ENCODE peak calls at places on chromosomes 3 and 15, in nine cellular contexts. One of them, this sample, is unnamed.

GRCh38 chr3:186413615-186414415 is 51.8 kb upstream of the DGKG start:
- DNase-seq in neural crest cell: no peak
- DNase-seq in fibroblast of gingiva: peak
- DNase-seq in bronchial epithelial cell: peak
- DNase-seq in occipital lobe: peak
- DNase-seq in HAP-1: peak
- DNase-seq in body of pancreas: peak
- DNase-seq in H7: no peak
- DNase-seq in glutamatergic neuron: peak
- DNase-seq in this sample: peak

GRCh38 chr15:83163032-83163431 is 44.6 kb downstream of the HDGFL3 start:
- DNase-seq in neural crest cell: no peak
- DNase-seq in fibroblast of gingiva: no peak
- DNase-seq in bronchial epithelial cell: no peak
- DNase-seq in occipital lobe: no peak
- DNase-seq in HAP-1: no peak
- DNase-seq in body of pancreas: no peak
- DNase-seq in H7: no peak
- DNase-seq in glutamatergic neuron: no peak
- DNase-seq in this sample: no peak

GRCh38 chr15:31335991-31336942 is 9.6 kb downstream of the KLF13 start:
- DNase-seq in neural crest cell: no peak
- DNase-seq in fibroblast of gingiva: no peak
- DNase-seq in bronchial epithelial cell: no peak
- DNase-seq in occipital lobe: no peak
- DNase-seq in HAP-1: no peak
- DNase-seq in body of pancreas: no peak
- DNase-seq in H7: peak
- DNase-seq in glutamatergic neuron: no peak
- DNase-seq in this sample: no peak

GRCh38 chr3:191952186-191952585 is 491.2 kb downstream of the PYDC2 start:
- DNase-seq in neural crest cell: no peak
- DNase-seq in fibroblast of gingiva: no peak
- DNase-seq in bronchial epithelial cell: no peak
- DNase-seq in occipital lobe: no peak
- DNase-seq in HAP-1: no peak
- DNase-seq in body of pancreas: no peak
- DNase-seq in H7: no peak
- DNase-seq in glutamatergic neuron: no peak
- DNase-seq in this sample: no peak

GRCh38 chr3:131917006-131917405 is 117.8 kb downstream of the CPNE4 start:
- DNase-seq in neural crest cell: no peak
- DNase-seq in fibroblast of gingiva: no peak
- DNase-seq in bronchial epithelial cell: peak
- DNase-seq in occipital lobe: no peak
- DNase-seq in HAP-1: no peak
- DNase-seq in body of pancreas: no peak
- DNase-seq in H7: no peak
- DNase-seq in glutamatergic neuron: no peak
- DNase-seq in this sample: no peak

GRCh38 chr3:149401926-149402310 is 24.5 kb upstream of the TM4SF1 start:
- DNase-seq in neural crest cell: no peak
- DNase-seq in fibroblast of gingiva: peak
- DNase-seq in bronchial epithelial cell: peak
- DNase-seq in occipital lobe: no peak
- DNase-seq in HAP-1: no peak
- DNase-seq in body of pancreas: no peak
- DNase-seq in H7: no peak
- DNase-seq in glutamatergic neuron: no peak
- DNase-seq in this sample: no peak

GRCh38 chr3:134364061-134364935 is 9.9 kb downstream of the AMOTL2 start:
- DNase-seq in neural crest cell: peak
- DNase-seq in fibroblast of gingiva: peak
- DNase-seq in bronchial epithelial cell: peak
- DNase-seq in occipital lobe: peak
- DNase-seq in HAP-1: peak
- DNase-seq in body of pancreas: peak
- DNase-seq in H7: peak
- DNase-seq in glutamatergic neuron: peak
- DNase-seq in this sample: peak

GRCh38 chr3:187318819-187319616 is 27.5 kb upstream of the MASP1 start:
- DNase-seq in neural crest cell: peak
- DNase-seq in fibroblast of gingiva: peak
- DNase-seq in bronchial epithelial cell: peak
- DNase-seq in occipital lobe: no peak
- DNase-seq in HAP-1: peak
- DNase-seq in body of pancreas: peak
- DNase-seq in H7: peak
- DNase-seq in glutamatergic neuron: peak
- DNase-seq in this sample: peak

GRCh38 chr15:73681073-73681472 is 3.1 kb upstream of the CD276 start:
- DNase-seq in neural crest cell: no peak
- DNase-seq in fibroblast of gingiva: no peak
- DNase-seq in bronchial epithelial cell: no peak
- DNase-seq in occipital lobe: no peak
- DNase-seq in HAP-1: no peak
- DNase-seq in body of pancreas: no peak
- DNase-seq in H7: no peak
- DNase-seq in glutamatergic neuron: no peak
- DNase-seq in this sample: no peak

GRCh38 chr15:77983708-77984445 is 93.6 kb downstream of the TBC1D2B start:
- DNase-seq in neural crest cell: no peak
- DNase-seq in fibroblast of gingiva: no peak
- DNase-seq in bronchial epithelial cell: no peak
- DNase-seq in occipital lobe: no peak
- DNase-seq in HAP-1: peak
- DNase-seq in body of pancreas: no peak
- DNase-seq in H7: peak
- DNase-seq in glutamatergic neuron: no peak
- DNase-seq in this sample: no peak

GRCh38 chr15:82914396-82914795 is 38.1 kb downstream of the HOMER2 start:
- DNase-seq in neural crest cell: no peak
- DNase-seq in fibroblast of gingiva: no peak
- DNase-seq in bronchial epithelial cell: no peak
- DNase-seq in occipital lobe: no peak
- DNase-seq in HAP-1: no peak
- DNase-seq in body of pancreas: no peak
- DNase-seq in H7: no peak
- DNase-seq in glutamatergic neuron: no peak
- DNase-seq in this sample: no peak

GRCh38 chr15:36632196-36632595 is 52.8 kb downstream of the CDIN1 start:
- DNase-seq in neural crest cell: no peak
- DNase-seq in fibroblast of gingiva: no peak
- DNase-seq in bronchial epithelial cell: peak
- DNase-seq in occipital lobe: no peak
- DNase-seq in HAP-1: no peak
- DNase-seq in body of pancreas: no peak
- DNase-seq in H7: no peak
- DNase-seq in glutamatergic neuron: no peak
- DNase-seq in this sample: peak

GRCh38 chr3:71662553-71662952 is 62.6 kb downstream of the EIF4E3 start:
- DNase-seq in neural crest cell: no peak
- DNase-seq in fibroblast of gingiva: no peak
- DNase-seq in bronchial epithelial cell: no peak
- DNase-seq in occipital lobe: no peak
- DNase-seq in HAP-1: no peak
- DNase-seq in body of pancreas: no peak
- DNase-seq in H7: no peak
- DNase-seq in glutamatergic neuron: no peak
- DNase-seq in this sample: no peak

GRCh38 chr15:68230157-68231100 is 901 bp upstream of the CLN6 start:
- DNase-seq in neural crest cell: no peak
- DNase-seq in fibroblast of gingiva: no peak
- DNase-seq in bronchial epithelial cell: no peak
- DNase-seq in occipital lobe: no peak
- DNase-seq in HAP-1: no peak
- DNase-seq in body of pancreas: peak
- DNase-seq in H7: no peak
- DNase-seq in glutamatergic neuron: no peak
- DNase-seq in this sample: no peak

GRCh38 chr15:29822685-29823459 is 604 bp upstream of the TJP1 start:
- DNase-seq in neural crest cell: no peak
- DNase-seq in fibroblast of gingiva: peak
- DNase-seq in bronchial epithelial cell: peak
- DNase-seq in occipital lobe: peak
- DNase-seq in HAP-1: no peak
- DNase-seq in body of pancreas: peak
- DNase-seq in H7: peak
- DNase-seq in glutamatergic neuron: peak
- DNase-seq in this sample: peak

GRCh38 chr3:44993471-44994205 is 17.6 kb downstream of the EXOSC7 start:
- DNase-seq in neural crest cell: no peak
- DNase-seq in fibroblast of gingiva: peak
- DNase-seq in bronchial epithelial cell: peak
- DNase-seq in occipital lobe: no peak
- DNase-seq in HAP-1: no peak
- DNase-seq in body of pancreas: no peak
- DNase-seq in H7: peak
- DNase-seq in glutamatergic neuron: no peak
- DNase-seq in this sample: peak

GRCh38 chr3:134374791-134375541 is 719 bp upstream of the AMOTL2 start:
- DNase-seq in neural crest cell: no peak
- DNase-seq in fibroblast of gingiva: no peak
- DNase-seq in bronchial epithelial cell: peak
- DNase-seq in occipital lobe: no peak
- DNase-seq in HAP-1: peak
- DNase-seq in body of pancreas: peak
- DNase-seq in H7: peak
- DNase-seq in glutamatergic neuron: no peak
- DNase-seq in this sample: peak

GRCh38 chr15:98537516-98538060 is 110.8 kb upstream of the IGF1R start:
- DNase-seq in neural crest cell: no peak
- DNase-seq in fibroblast of gingiva: no peak
- DNase-seq in bronchial epithelial cell: peak
- DNase-seq in occipital lobe: no peak
- DNase-seq in HAP-1: no peak
- DNase-seq in body of pancreas: no peak
- DNase-seq in H7: no peak
- DNase-seq in glutamatergic neuron: no peak
- DNase-seq in this sample: no peak

GRCh38 chr3:42539871-42540714 is 37.6 kb downstream of the VIPR1 start:
- DNase-seq in neural crest cell: peak
- DNase-seq in fibroblast of gingiva: no peak
- DNase-seq in bronchial epithelial cell: peak
- DNase-seq in occipital lobe: no peak
- DNase-seq in HAP-1: peak
- DNase-seq in body of pancreas: peak
- DNase-seq in H7: peak
- DNase-seq in glutamatergic neuron: peak
- DNase-seq in this sample: peak

This sample was measured in AG20443.